ENCODE peak calls at places on chromosomes 16 and 17, in four cellular contexts. C, R, X and U are unnamed samples.

GRCh38 chr16:81623365-81624102 is 155.6 kb upstream of the PLCG2 start:
- DNase-seq in X (no peak), R (peak), C (no peak), U (peak)

GRCh38 chr16:87895641-87896141 is 26.4 kb upstream of the SLC7A5 start:
- DNase-seq in X (no peak), C (no peak), R (no peak), U (no peak)

GRCh38 chr17:79220715-79221291 is 146.2 kb downstream of the ENGASE start:
- DNase-seq in X (no peak), C (peak), R (no peak), U (no peak)

GRCh38 chr17:82937411-82938371 is 97.9 kb upstream of the ZNF750 start:
- DNase-seq in R (no peak), C (no peak), X (no peak), U (no peak)

GRCh38 chr17:80213651-80213975 is 6.5 kb downstream of the SGSH start:
- DNase-seq in C (no peak), R (no peak), X (no peak), U (no peak)

GRCh38 chr16:466651-467050 is 41.2 kb downstream of the RAB11FIP3 start:
- DNase-seq in C (no peak), X (no peak), R (no peak), U (no peak)

GRCh38 chr16:10896723-10897122 is 19.7 kb downstream of the CIITA start:
- DNase-seq in R (no peak), C (no peak), X (no peak), U (no peak)

GRCh38 chr17:20156196-20157077 is 147.3 kb downstream of the SPECC1 start:
- DNase-seq in C (no peak), R (peak), X (no peak), U (peak)

GRCh38 chr17:7261377-7262191 is 694 bp downstream of the CLDN7 start:
- DNase-seq in R (no peak), C (peak), X (no peak), U (no peak)

GRCh38 chr16:353404-354285 is 1.1 kb upstream of the AXIN1 start:
- DNase-seq in C (no peak), X (no peak), R (no peak), U (peak)

GRCh38 chr16:80314042-80314441 is 226.8 kb upstream of the DYNLRB2 start:
- DNase-seq in R (no peak), C (no peak), X (no peak), U (no peak)

GRCh38 chr17:4601326-4601725 is 17.0 kb downstream of the SMTNL2 start:
- DNase-seq in X (no peak), C (no peak), R (no peak), U (no peak)

GRCh38 chr17:4607261-4607731 is 23.0 kb downstream of the SMTNL2 start:
- DNase-seq in X (no peak), R (no peak), C (no peak), U (no peak)

GRCh38 chr17:4602041-4602440 is 17.7 kb downstream of the SMTNL2 start:
- DNase-seq in R (no peak), C (no peak), X (no peak), U (no peak)

GRCh38 chr17:4605826-4606225 is 21.5 kb downstream of the SMTNL2 start:
- DNase-seq in C (no peak), R (peak), X (peak), U (no peak)

DNA sequence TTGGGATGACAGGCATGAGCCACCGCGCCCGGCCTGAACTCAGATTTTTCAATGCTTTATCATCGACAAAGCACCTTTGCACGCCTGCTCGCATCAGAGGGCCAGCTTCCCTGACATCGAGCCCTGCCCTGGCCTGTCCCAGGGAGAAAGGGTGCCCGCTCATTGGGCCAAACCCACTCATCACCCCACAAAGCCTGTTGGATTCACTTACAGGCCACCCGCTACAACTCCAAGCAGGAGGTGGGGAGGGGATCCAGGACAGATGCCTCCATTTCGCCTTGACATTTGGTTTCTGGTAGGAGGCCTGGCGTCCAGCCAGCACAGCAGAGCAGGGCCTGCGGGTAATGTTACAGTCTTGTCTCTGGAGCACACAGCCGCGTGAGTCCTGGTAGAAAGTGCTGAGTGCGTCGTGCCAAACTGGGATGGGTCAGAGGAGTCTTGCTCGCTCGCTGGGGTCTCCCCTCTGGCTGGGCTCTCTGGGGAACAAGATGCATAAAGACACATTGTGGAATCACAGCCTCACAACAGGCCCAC is 19.8 kb downstream of the SMTNL2 start:
- DNase-seq in R (no peak), X (peak), C (no peak), U (peak)
- H3K27ac ChIP-seq in R (no peak), X (peak), C (no peak), U (peak)

DNA sequence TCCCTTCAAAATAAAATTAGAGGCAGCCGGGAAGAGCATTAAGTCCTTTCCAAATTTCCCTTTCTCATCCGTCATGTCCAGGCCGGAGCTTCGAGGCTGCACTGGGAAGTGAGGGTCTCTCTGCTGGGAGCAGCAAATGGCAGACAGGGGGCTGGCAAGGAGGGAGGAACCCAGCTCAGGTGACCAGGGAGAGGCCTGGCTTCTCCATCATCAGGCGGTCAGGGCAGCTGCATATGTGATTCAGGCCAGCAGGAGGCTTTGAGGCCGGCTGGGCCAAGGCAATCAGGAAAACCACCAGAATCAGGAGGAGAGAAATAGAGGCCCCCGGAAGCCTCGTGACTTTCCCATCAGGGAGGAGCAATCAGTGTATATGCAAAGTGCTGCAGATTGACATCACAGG is 85.0 kb upstream of the RPL38 start:
- DNase-seq in R (no peak), C (peak), X (no peak), U (no peak)
- H3K27ac ChIP-seq in R (no peak), C (no peak), X (no peak), U (no peak)

DNA sequence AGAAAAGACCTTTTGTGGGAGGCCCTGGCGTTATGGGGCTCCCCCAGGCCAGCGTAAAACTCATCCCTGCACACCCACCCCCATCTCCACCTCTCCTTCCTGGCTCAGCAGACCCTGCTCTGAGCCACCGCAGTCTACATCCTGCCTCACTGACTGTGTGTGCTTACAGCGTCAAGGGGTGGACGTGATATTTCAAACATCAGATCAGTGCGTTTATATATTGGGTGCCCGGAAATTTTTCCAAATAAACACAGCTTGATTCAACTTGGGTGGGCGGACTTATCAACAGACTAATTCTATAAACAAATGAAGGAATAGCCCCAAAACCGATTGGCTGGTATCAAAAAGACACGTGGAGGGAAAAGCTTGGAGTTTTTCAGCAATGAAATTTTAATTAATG is 293 bp upstream of the FOXL1 start:
- DNase-seq in X (no peak), R (no peak), C (no peak), U (no peak)
- H3K27ac ChIP-seq in X (peak), R (no peak), C (no peak), U (peak)

DNA sequence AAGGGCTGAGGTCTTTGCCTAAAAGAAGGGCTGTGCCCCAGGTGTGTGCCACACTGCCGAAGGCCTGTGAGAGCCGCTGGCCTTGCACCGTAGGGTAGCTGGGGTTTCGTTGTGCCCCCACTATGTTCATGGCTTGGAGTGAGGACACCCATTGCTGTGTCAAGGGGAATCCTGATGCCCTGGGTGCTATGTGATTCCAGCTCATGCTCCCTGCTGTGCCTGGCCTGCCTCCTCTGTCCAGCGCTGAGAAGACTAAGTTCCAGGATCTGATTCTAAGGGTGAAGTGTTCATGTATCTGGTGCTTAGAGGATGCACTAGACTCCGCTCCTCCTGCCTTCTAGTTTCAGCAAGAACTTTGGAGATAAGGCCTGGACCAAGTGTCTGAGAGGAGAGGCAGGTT is 47.4 kb downstream of the SREBF1 start:
- DNase-seq in C (no peak), X (no peak), R (no peak), U (no peak)
- H3K27ac ChIP-seq in C (no peak), X (peak), R (no peak), U (no peak)

GRCh38 chr17:29838961-29839360 is 91.1 kb downstream of the SSH2 start:
- DNase-seq in R (no peak), C (peak), X (peak), U (no peak)

GRCh38 chr17:29837531-29837930 is 92.5 kb downstream of the SSH2 start:
- DNase-seq in R (no peak), C (no peak), X (no peak), U (no peak)

GRCh38 chr17:29833801-29834200 is 96.2 kb downstream of the SSH2 start:
- DNase-seq in C (no peak), R (no peak), X (no peak), U (no peak)

GRCh38 chr17:29836643-29837042 is 93.4 kb downstream of the SSH2 start:
- DNase-seq in R (no peak), C (no peak), X (no peak), U (no peak)

DNA sequence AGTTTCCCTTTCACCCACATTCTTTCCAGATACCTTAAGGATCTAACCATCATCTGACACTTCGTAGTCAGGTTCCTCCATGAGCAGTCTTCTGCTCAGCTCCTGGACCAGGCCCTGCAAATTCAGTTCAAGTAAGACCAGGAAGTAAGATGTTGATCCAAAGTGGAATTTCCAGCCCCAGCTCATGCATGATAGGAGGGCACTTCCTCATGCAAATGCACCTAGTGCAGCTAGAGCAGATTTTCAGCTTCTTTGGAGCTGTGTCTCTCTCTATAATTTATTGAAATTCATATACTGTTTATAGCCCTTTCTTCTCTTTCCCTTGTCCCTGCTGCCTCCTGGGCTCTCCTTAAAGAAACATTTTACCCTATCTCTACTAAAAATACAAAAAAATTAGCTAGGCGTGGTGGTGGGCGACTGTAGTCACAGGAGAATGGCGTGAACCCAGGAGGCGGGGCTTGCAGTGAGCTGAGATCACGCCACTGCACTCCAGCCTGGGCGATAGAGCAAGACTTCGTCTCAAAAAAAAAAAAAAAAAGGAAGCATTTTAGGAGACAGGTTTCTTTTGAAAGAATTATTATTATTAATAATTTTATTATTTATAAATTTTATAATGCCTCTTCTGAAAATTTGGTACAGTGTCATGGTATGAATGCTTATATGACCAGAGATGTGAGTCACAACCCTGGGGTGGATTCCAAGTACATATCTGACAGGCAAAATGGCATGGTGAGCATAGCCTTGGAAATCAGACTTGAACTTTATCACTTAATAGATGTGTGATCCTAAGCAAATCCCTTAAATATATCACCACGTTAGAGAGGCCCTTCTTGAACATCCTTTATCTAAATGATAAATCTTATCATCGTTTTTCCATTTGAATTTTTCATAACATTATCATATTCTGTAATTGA is 94.3 kb downstream of the SSH2 start:
- DNase-seq in R (no peak), C (no peak), X (no peak), U (peak)
- H3K27ac ChIP-seq in R (no peak), C (no peak), X (no peak), U (no peak)

GRCh38 chr16:25066426-25066746 is 45.2 kb upstream of the LCMT1 start:
- DNase-seq in X (no peak), R (no peak), C (no peak), U (no peak)

GRCh38 chr16:25064967-25065366 is 46.6 kb upstream of the LCMT1 start:
- DNase-seq in X (peak), C (no peak), R (no peak), U (peak)

GRCh38 chr16:25065899-25066298 is 45.6 kb upstream of the LCMT1 start:
- DNase-seq in R (no peak), X (no peak), C (peak), U (no peak)

GRCh38 chr16:25063865-25064264 is 47.7 kb upstream of the LCMT1 start:
- DNase-seq in X (peak), R (no peak), C (no peak), U (peak)

GRCh38 chr16:25066747-25067631 is 44.6 kb upstream of the LCMT1 start:
- DNase-seq in C (peak), X (peak), R (peak), U (peak)
- H3K27ac ChIP-seq in C (no peak), X (peak), R (no peak), U (peak)

GRCh38 chr16:66714062-66714461 is 17.5 kb upstream of the CMTM4 start:
- DNase-seq in R (no peak), X (no peak), C (no peak), U (no peak)
- H3K27ac ChIP-seq in R (no peak), X (no peak), C (no peak), U (no peak)

GRCh38 chr16:64313726-64314125 is 808.1 kb downstream of the CDH11 start:
- DNase-seq in X (no peak), C (no peak), R (no peak), U (no peak)
- H3K27ac ChIP-seq in X (no peak), C (no peak), R (no peak), U (no peak)